ENCODE peak calls at places on chromosomes 11 and 22, in four cellular contexts. One of them, this sample, is unnamed.
A peak's percentile ranks its signal among the peaks of the same experiment; 100 is the strongest.

GRCh38 chr11:64564947-64565889 is 25.8 kb upstream of the SLC22A12 start:
- DNase-seq in neuronal stem cell: no peak
- DNase-seq in H1: peak; percentile 73
- DNase-seq in mesenchymal stem cell: no peak
- DNase-seq in this sample: no peak

GRCh38 chr22:31321421-31321820 is 24.7 kb downstream of the PATZ1 start:
- DNase-seq in neuronal stem cell: no peak
- DNase-seq in mesenchymal stem cell: no peak
- DNase-seq in H1: no peak
- DNase-seq in this sample: no peak

GRCh38 chr22:50209893-50210292 is 9.1 kb downstream of the SELENOO start:
- DNase-seq in H1: peak; percentile 78
- DNase-seq in neuronal stem cell: no peak
- DNase-seq in mesenchymal stem cell: peak; percentile 67
- DNase-seq in this sample: peak; percentile 73

GRCh38 chr11:65204646-65205601 is 23.2 kb downstream of the CAPN1 start:
- DNase-seq in mesenchymal stem cell: peak; percentile 35
- DNase-seq in H1: peak; percentile 95
- DNase-seq in neuronal stem cell: peak; percentile 73
- DNase-seq in this sample: peak; percentile 43

GRCh38 chr22:40036591-40037225 is 42.0 kb downstream of the FAM83F start:
- DNase-seq in mesenchymal stem cell: peak; percentile 75
- DNase-seq in neuronal stem cell: peak; percentile 63
- DNase-seq in H1: peak; percentile 77
- DNase-seq in this sample: peak; percentile 74

GRCh38 chr22:50734986-50735738 is 2.8 kb upstream of the ACR start:
- DNase-seq in mesenchymal stem cell: no peak
- DNase-seq in neuronal stem cell: no peak
- DNase-seq in H1: no peak
- DNase-seq in this sample: no peak

GRCh38 chr22:20420157-20420842 is 17.3 kb downstream of the SCARF2 start:
- DNase-seq in H1: no peak
- DNase-seq in neuronal stem cell: no peak
- DNase-seq in mesenchymal stem cell: no peak
- DNase-seq in this sample: no peak

GRCh38 chr11:83006877-83007330 is 64.8 kb downstream of the RAB30 start:
- DNase-seq in mesenchymal stem cell: no peak
- DNase-seq in neuronal stem cell: no peak
- DNase-seq in H1: no peak
- DNase-seq in this sample: no peak

GRCh38 chr11:65793144-65793581 is 6.3 kb downstream of the OVOL1 start:
- DNase-seq in neuronal stem cell: no peak
- DNase-seq in H1: no peak
- DNase-seq in mesenchymal stem cell: no peak
- DNase-seq in this sample: no peak

GRCh38 chr11:71309181-71309580 is 56.8 kb upstream of the SHANK2 start:
- DNase-seq in mesenchymal stem cell: no peak
- DNase-seq in H1: peak; percentile 11
- DNase-seq in neuronal stem cell: no peak
- DNase-seq in this sample: no peak

GRCh38 chr11:117159892-117160291 is 15.8 kb downstream of the PAFAH1B2 start:
- DNase-seq in H1: no peak
- DNase-seq in neuronal stem cell: no peak
- DNase-seq in mesenchymal stem cell: no peak
- DNase-seq in this sample: no peak

GRCh38 chr22:17319541-17319940 is 49.7 kb upstream of the CECR2 start:
- DNase-seq in H1: no peak
- DNase-seq in neuronal stem cell: peak; percentile 29
- DNase-seq in mesenchymal stem cell: no peak
- DNase-seq in this sample: no peak

GRCh38 chr11:59545179-59546020 is 34.1 kb downstream of the OR4D9 start:
- DNase-seq in mesenchymal stem cell: peak; percentile 70
- DNase-seq in H1: no peak
- DNase-seq in neuronal stem cell: no peak
- DNase-seq in this sample: peak; percentile 82

GRCh38 chr11:6027501-6027900 is 3.1 kb downstream of the OR56A1 start:
- DNase-seq in neuronal stem cell: no peak
- DNase-seq in mesenchymal stem cell: no peak
- DNase-seq in H1: no peak
- DNase-seq in this sample: no peak

GRCh38 chr11:120181446-120181992 is 29.3 kb upstream of the OAF start:
- DNase-seq in mesenchymal stem cell: no peak
- DNase-seq in H1: no peak
- DNase-seq in neuronal stem cell: no peak
- DNase-seq in this sample: no peak

GRCh38 chr11:132941024-132941646 is 591.2 kb downstream of the OPCML start:
- DNase-seq in mesenchymal stem cell: peak; percentile 39
- DNase-seq in neuronal stem cell: peak; percentile 23
- DNase-seq in H1: no peak
- DNase-seq in this sample: peak; percentile 40

GRCh38 chr11:116244425-116244824 is 528.4 kb downstream of the BUD13 start:
- DNase-seq in mesenchymal stem cell: no peak
- DNase-seq in neuronal stem cell: no peak
- DNase-seq in H1: no peak
- DNase-seq in this sample: no peak

GRCh38 chr22:46734830-46735453 is 3.1 kb downstream of the CERK start:
- DNase-seq in neuronal stem cell: no peak
- DNase-seq in H1: no peak
- DNase-seq in mesenchymal stem cell: peak; percentile 4
- DNase-seq in this sample: peak; percentile 18

GRCh38 chr22:19879996-19880785 is 25.5 kb upstream of the GNB1L start:
- DNase-seq in H1: peak; percentile 51
- DNase-seq in mesenchymal stem cell: no peak
- DNase-seq in neuronal stem cell: no peak
- DNase-seq in this sample: no peak

GRCh38 chr22:42343136-42343484 is 72.7 kb upstream of the TCF20 start:
- DNase-seq in H1: no peak
- DNase-seq in mesenchymal stem cell: no peak
- DNase-seq in neuronal stem cell: no peak
- DNase-seq in this sample: no peak

GRCh38 chr11:18754308-18754707 is 28.3 kb upstream of the IGSF22 start:
- DNase-seq in H1: no peak
- DNase-seq in mesenchymal stem cell: peak; percentile 40
- DNase-seq in neuronal stem cell: no peak
- DNase-seq in this sample: no peak

GRCh38 chr11:44733877-44734276 is 7.1 kb downstream of the TSPAN18 start:
- DNase-seq in H1: no peak
- DNase-seq in mesenchymal stem cell: no peak
- DNase-seq in neuronal stem cell: no peak
- DNase-seq in this sample: no peak

GRCh38 chr22:43726296-43726695 is 85.8 kb downstream of the EFCAB6 start:
- DNase-seq in mesenchymal stem cell: no peak
- DNase-seq in H1: no peak
- DNase-seq in neuronal stem cell: no peak
- DNase-seq in this sample: no peak

GRCh38 chr11:80379620-80380278 is 938.9 kb upstream of the TENM4 start:
- DNase-seq in neuronal stem cell: no peak
- DNase-seq in mesenchymal stem cell: no peak
- DNase-seq in H1: no peak
- DNase-seq in this sample: no peak

GRCh38 chr11:118715245-118715807 is 35.9 kb upstream of the TREH start:
- DNase-seq in neuronal stem cell: no peak
- DNase-seq in H1: peak; percentile 51
- DNase-seq in mesenchymal stem cell: peak; percentile 23
- DNase-seq in this sample: no peak

GRCh38 chr22:23376256-23376655 is 195.9 kb downstream of the BCR start:
- DNase-seq in H1: peak; percentile 67
- DNase-seq in neuronal stem cell: no peak
- DNase-seq in mesenchymal stem cell: peak; percentile 13
- DNase-seq in this sample: peak; percentile 40

GRCh38 chr11:67287355-67288197 is 1.5 kb upstream of the ANKRD13D start:
- DNase-seq in H1: no peak
- DNase-seq in neuronal stem cell: no peak
- DNase-seq in mesenchymal stem cell: no peak
- DNase-seq in this sample: no peak

GRCh38 chr11:77580712-77581337 is 8.9 kb upstream of the AQP11 start:
- DNase-seq in neuronal stem cell: peak; percentile 48
- DNase-seq in H1: no peak
- DNase-seq in mesenchymal stem cell: peak; percentile 24
- DNase-seq in this sample: no peak

GRCh38 chr22:47294222-47294532 is 531.7 kb downstream of the TBC1D22A start:
- DNase-seq in mesenchymal stem cell: no peak
- DNase-seq in H1: no peak
- DNase-seq in neuronal stem cell: no peak
- DNase-seq in this sample: no peak

GRCh38 chr11:114478768-114479167 is 39.5 kb downstream of the REXO2 start:
- DNase-seq in H1: no peak
- DNase-seq in neuronal stem cell: no peak
- DNase-seq in mesenchymal stem cell: peak; percentile 66
- DNase-seq in this sample: peak; percentile 66

GRCh38 chr11:15035283-15035682 is 38.1 kb upstream of the CALCB start:
- DNase-seq in H1: peak; percentile 71
- DNase-seq in neuronal stem cell: no peak
- DNase-seq in mesenchymal stem cell: no peak
- DNase-seq in this sample: no peak

GRCh38 chr11:45089845-45090499 is 56.5 kb upstream of the PRDM11 start:
- DNase-seq in mesenchymal stem cell: peak; percentile 76
- DNase-seq in H1: no peak
- DNase-seq in neuronal stem cell: no peak
- DNase-seq in this sample: no peak

GRCh38 chr11:3627291-3627690 is 14.5 kb downstream of the ART5 start:
- DNase-seq in H1: no peak
- DNase-seq in mesenchymal stem cell: peak; percentile 81
- DNase-seq in neuronal stem cell: no peak
- DNase-seq in this sample: no peak

GRCh38 chr11:93921695-93922468 is 71.5 kb upstream of the VSTM5 start:
- DNase-seq in neuronal stem cell: peak; percentile 54
- DNase-seq in H1: peak; percentile 71
- DNase-seq in mesenchymal stem cell: peak; percentile 68
- DNase-seq in this sample: peak; percentile 57

GRCh38 chr11:131852757-131853156 is 482.3 kb downstream of the NTM start:
- DNase-seq in neuronal stem cell: no peak
- DNase-seq in mesenchymal stem cell: no peak
- DNase-seq in H1: no peak
- DNase-seq in this sample: no peak

GRCh38 chr11:44564653-44565007 is 833 bp upstream of the CD82 start:
- DNase-seq in neuronal stem cell: no peak
- DNase-seq in H1: no peak
- DNase-seq in mesenchymal stem cell: peak; percentile 87
- DNase-seq in this sample: peak; percentile 72

GRCh38 chr11:116510166-116510565 is 262.6 kb downstream of the BUD13 start:
- DNase-seq in H1: peak; percentile 38
- DNase-seq in neuronal stem cell: no peak
- DNase-seq in mesenchymal stem cell: no peak
- DNase-seq in this sample: no peak

DNA sequence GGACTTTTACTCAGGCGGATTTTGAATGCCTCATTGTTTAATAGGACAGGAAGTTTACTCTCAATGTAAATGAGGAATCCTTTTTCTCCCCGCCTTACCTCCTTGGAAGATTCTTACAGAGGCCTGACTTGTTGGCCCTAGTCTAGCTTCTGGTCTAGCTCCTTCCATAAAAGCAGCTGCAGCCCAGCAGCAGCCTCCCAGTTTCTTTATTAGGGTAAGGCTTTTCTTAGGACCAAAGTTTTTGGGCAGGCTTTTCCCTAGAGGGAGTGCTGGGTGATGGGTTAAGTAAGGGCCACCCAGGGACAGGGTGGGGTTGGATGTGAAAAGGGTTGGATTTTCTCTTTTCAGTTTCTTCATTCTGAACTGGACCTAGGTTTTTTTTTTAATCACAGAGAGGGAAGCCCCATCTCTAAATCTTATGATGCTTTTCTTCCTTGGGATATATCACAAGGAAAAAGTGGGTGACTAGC is 49.7 kb downstream of the LIF start:
- DNase-seq in neuronal stem cell: no peak
- DNase-seq in H1: no peak
- DNase-seq in mesenchymal stem cell: no peak
- DNase-seq in this sample: no peak
- H2BK12ac ChIP-seq in neuronal stem cell: no peak overlapping the region
- H2BK12ac ChIP-seq in H1: peak overlapping the region; percentile 96
- H2BK12ac ChIP-seq in mesenchymal stem cell: no peak overlapping the region
- H2BK12ac ChIP-seq in this sample: no peak overlapping the region

DNA sequence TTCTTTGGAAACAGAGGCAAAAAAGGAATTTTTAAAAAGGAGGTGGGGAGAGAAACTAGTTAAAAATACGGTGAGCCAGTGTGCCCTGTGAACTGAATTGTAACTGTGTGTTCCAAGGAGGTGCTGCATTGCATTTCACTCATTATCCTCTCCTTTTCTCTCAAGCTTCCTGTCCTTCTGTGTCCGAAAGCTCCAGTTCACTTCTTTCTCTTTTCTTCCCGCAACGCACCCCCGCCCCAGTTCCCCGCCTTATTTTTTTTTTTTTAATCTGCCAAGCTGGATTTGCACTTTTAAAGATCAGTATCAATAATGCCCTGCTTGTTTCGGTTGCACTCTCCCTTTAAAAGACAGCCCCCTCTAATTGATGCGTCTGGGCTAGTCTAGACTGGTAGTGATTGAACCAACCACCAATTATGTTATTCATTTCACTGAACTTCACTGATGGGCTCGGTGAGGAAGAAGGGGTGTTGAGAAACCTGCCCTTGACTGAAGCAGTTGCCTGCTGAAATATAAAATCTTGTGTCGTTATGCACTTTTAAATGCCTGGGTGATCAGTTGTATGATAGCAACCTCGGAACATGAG is 18.5 kb downstream of the BLID start:
- DNase-seq in neuronal stem cell: no peak
- DNase-seq in mesenchymal stem cell: peak; percentile 59
- DNase-seq in H1: no peak
- DNase-seq in this sample: no peak
- H3K36me3 ChIP-seq in neuronal stem cell: no peaks in the 10 kb centered on the region
- H3K36me3 ChIP-seq in mesenchymal stem cell: peaks cover 70% of the 10 kb centered on the region
- H3K36me3 ChIP-seq in H1: no peaks in the 10 kb centered on the region
- H3K36me3 ChIP-seq in this sample: no peaks in the 10 kb centered on the region

GRCh38 chr22:36257308-36257707 is 4.4 kb downstream of the APOL1 start:
- DNase-seq in mesenchymal stem cell: no peak
- DNase-seq in H1: no peak
- DNase-seq in neuronal stem cell: no peak
- DNase-seq in this sample: no peak

GRCh38 chr22:36258750-36259619 is 6.1 kb downstream of the APOL1 start:
- DNase-seq in mesenchymal stem cell: peak; percentile 61
- DNase-seq in H1: peak; percentile 56
- DNase-seq in neuronal stem cell: peak; percentile 74
- DNase-seq in this sample: no peak

GRCh38 chr22:36253523-36254490 is 874 bp downstream of the APOL1 start:
- DNase-seq in mesenchymal stem cell: no peak
- DNase-seq in H1: no peak
- DNase-seq in neuronal stem cell: no peak
- DNase-seq in this sample: no peak

GRCh38 chr22:36256474-36256873 is 3.5 kb downstream of the APOL1 start:
- DNase-seq in mesenchymal stem cell: no peak
- DNase-seq in neuronal stem cell: no peak
- DNase-seq in H1: no peak
- DNase-seq in this sample: no peak

GRCh38 chr22:36257948-36258674 is 5.2 kb downstream of the APOL1 start:
- DNase-seq in H1: no peak
- DNase-seq in neuronal stem cell: no peak
- DNase-seq in mesenchymal stem cell: no peak
- DNase-seq in this sample: no peak
- H2BK12ac ChIP-seq in H1: peak overlapping the region; percentile 80
- H2BK12ac ChIP-seq in neuronal stem cell: peak overlapping the region; percentile 31
- H2BK12ac ChIP-seq in mesenchymal stem cell: no peak overlapping the region
- H2BK12ac ChIP-seq in this sample: no peak overlapping the region

GRCh38 chr11:46760429-46761128 is 41.6 kb downstream of the F2 start:
- DNase-seq in mesenchymal stem cell: no peak
- DNase-seq in H1: no peak
- DNase-seq in neuronal stem cell: no peak
- DNase-seq in this sample: no peak
- H3K36me3 ChIP-seq in mesenchymal stem cell: peaks cover 93% of the 10 kb centered on the region
- H3K36me3 ChIP-seq in H1: peaks cover 22% of the 10 kb centered on the region
- H3K36me3 ChIP-seq in neuronal stem cell: peaks cover 95% of the 10 kb centered on the region
- H3K36me3 ChIP-seq in this sample: peaks cover 49% of the 10 kb centered on the region